ENCODE peak calls at places on chromosomes 4 and X, in seven cellular contexts. C is psoas muscle, B is A549, O is caudate nucleus, A is lung, G is IMR-90, F is uterus. J is an unnamed sample.

GRCh38 chr4:144174401-144175067 is 34.0 kb upstream of the GYPA start:
- DNase-seq in C (no peak), B (peak; percentile 1), O (no peak), A (no peak), G (peak; percentile 59), F (no peak), J (no peak)

GRCh38 chrX:151725338-151725614 is 9.3 kb upstream of the CNGA2 start:
- DNase-seq in C (no peak), B (no peak), O (no peak), A (no peak), G (no peak), F (no peak), J (peak; percentile 42)

GRCh38 chr4:2267841-2268240 is 5.9 kb upstream of the MXD4 start:
- DNase-seq in C (peak; percentile 44), B (no peak), O (no peak), A (no peak), G (no peak), F (no peak), J (no peak)

GRCh38 chr4:111454961-111455360 is 690.3 kb upstream of the FAM241A start:
- DNase-seq in C (no peak), B (no peak), O (no peak), A (no peak), G (no peak), F (no peak), J (no peak)

GRCh38 chrX:44245730-44246129 is 97.7 kb downstream of the EFHC2 start:
- DNase-seq in C (no peak), B (no peak), O (no peak), A (no peak), G (no peak), F (no peak), J (no peak)

GRCh38 chr4:95091272-95091671 is 333.5 kb downstream of the BMPR1B start:
- DNase-seq in C (no peak), B (no peak), O (no peak), A (no peak), G (peak; percentile 38), F (no peak), J (no peak)

GRCh38 chrX:107483976-107484726 is 34.7 kb downstream of the FRMPD3 start:
- DNase-seq in C (peak; percentile 65), B (no peak), O (no peak), A (no peak), G (no peak), F (peak; percentile 67), J (peak; percentile 15)

GRCh38 chr4:145935253-145936141 is 3.1 kb downstream of the ZNF827 start:
- DNase-seq in C (peak; percentile 60), B (no peak), O (peak; percentile 27), A (no peak), G (no peak), F (peak; percentile 33), J (peak; percentile 66)

GRCh38 chr4:93814141-93814540 is 14.4 kb upstream of the ATOH1 start:
- DNase-seq in C (no peak), B (no peak), O (no peak), A (no peak), G (no peak), F (no peak), J (no peak)

GRCh38 chrX:138745215-138745614 is 33.7 kb upstream of the FGF13 start:
- DNase-seq in C (no peak), B (peak; percentile 2), O (no peak), A (peak; percentile 31), G (peak; percentile 60), F (no peak), J (peak; percentile 38)

GRCh38 chrX:94041881-94042280 is 367.9 kb downstream of the FAM133A start:
- DNase-seq in C (no peak), B (no peak), O (no peak), A (no peak), G (no peak), F (no peak), J (no peak)

DNA sequence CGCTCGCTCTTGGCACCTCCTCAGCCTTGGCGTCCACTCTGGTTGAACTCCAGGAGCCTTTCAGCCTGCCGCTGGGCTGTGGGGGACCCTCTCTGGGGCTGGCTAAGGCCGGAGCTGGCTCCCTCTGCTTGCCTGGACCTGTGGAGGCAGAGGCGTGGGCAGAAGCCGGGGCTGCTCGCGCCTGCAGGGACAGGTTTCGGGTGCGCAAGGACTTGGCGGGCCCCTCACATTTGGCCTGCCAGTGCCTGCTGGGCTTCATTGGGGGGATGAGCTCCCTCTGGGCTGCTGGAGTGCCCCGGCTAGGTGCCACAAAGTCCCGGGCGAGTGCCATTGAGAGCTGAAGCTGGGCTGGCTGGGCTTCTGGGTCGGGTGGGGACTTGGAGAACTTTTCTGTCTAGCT is 371.7 kb downstream of the FAM133A start:
- DNase-seq in C (no peak), B (no peak), O (no peak), A (no peak), G (no peak), F (no peak), J (no peak)
- H3K27ac ChIP-seq in C (no peak overlapping the region), B (no peak overlapping the region), O (no peak overlapping the region), A (no peak overlapping the region), G (no peak overlapping the region), F (no peak overlapping the region), J (no peak overlapping the region)

DNA sequence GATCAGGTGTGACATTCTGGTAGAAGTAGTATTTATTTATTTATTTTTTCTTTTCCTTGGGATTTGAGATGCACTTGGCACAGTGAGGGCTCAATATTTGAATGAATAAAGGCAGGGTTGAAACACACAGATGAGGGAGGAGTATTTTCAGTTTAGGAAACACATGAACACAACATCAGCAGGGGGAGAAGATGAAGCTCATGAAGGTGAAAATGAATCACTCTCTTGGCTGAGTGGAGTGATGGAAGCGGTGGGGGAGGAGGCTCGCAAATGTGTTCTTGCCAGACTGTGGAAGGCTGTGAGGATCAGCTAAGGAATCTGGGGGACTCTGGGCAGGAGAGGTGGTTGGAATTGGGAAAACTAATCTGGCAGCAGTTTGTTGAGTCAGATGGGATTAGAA is 55.3 kb downstream of the ARHGAP10 start:
- DNase-seq in C (peak; percentile 61), B (no peak), O (no peak), A (no peak), G (peak; percentile 68), F (peak; percentile 70), J (no peak)
- H3K27ac ChIP-seq in C (peak overlapping the region; percentile 79), B (no peak overlapping the region), O (no peak overlapping the region), A (no peak overlapping the region), G (no peak overlapping the region), F (peak overlapping the region; percentile 47), J (no peak overlapping the region)

GRCh38 chr4:53713767-53714166 is 122.5 kb upstream of the LNX1 start:
- DNase-seq in C (no peak), B (no peak), O (no peak), A (no peak), G (no peak), F (no peak), J (no peak)

GRCh38 chr4:53713296-53713695 is 122.0 kb upstream of the LNX1 start:
- DNase-seq in C (no peak), B (no peak), O (no peak), A (no peak), G (no peak), F (no peak), J (no peak)

GRCh38 chr4:53711916-53712315 is 120.6 kb upstream of the LNX1 start:
- DNase-seq in C (no peak), B (no peak), O (no peak), A (no peak), G (no peak), F (no peak), J (no peak)

GRCh38 chr4:53714377-53715140 is 123.3 kb upstream of the LNX1 start:
- DNase-seq in C (no peak), B (no peak), O (no peak), A (no peak), G (peak; percentile 74), F (no peak), J (no peak)

DNA sequence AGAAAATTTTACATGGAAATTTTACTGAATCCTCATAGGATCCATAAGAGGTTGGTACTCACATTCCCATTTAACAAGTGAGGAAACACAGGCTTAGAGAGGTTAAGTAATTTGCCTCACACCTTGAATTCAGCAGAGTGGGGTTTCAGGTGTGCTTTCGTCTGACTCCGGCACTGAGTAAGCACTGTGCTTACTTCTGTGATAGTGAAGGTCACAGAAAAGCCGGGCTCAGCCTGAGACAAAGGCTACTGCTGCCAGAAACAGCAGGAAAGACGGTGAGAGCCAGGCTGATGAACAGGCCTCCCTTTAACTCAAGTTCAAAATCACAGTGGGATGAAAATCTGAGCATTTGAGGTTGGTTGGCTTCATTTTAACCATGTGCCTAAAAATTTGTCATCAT is 121.0 kb upstream of the LNX1 start:
- DNase-seq in C (no peak), B (no peak), O (no peak), A (no peak), G (no peak), F (no peak), J (no peak)
- H3K27ac ChIP-seq in C (no peak overlapping the region), B (no peak overlapping the region), O (no peak overlapping the region), A (no peak overlapping the region), G (no peak overlapping the region), F (no peak overlapping the region), J (no peak overlapping the region)

GRCh38 chr4:169975837-169976796 is 50.1 kb downstream of the MFAP3L start:
- DNase-seq in C (no peak), B (no peak), O (no peak), A (no peak), G (no peak), F (no peak), J (no peak)
- H3K27ac ChIP-seq in C (no peak overlapping the region), B (peak overlapping the region; percentile 24), O (no peak overlapping the region), A (no peak overlapping the region), G (no peak overlapping the region), F (no peak overlapping the region), J (no peak overlapping the region)

DNA sequence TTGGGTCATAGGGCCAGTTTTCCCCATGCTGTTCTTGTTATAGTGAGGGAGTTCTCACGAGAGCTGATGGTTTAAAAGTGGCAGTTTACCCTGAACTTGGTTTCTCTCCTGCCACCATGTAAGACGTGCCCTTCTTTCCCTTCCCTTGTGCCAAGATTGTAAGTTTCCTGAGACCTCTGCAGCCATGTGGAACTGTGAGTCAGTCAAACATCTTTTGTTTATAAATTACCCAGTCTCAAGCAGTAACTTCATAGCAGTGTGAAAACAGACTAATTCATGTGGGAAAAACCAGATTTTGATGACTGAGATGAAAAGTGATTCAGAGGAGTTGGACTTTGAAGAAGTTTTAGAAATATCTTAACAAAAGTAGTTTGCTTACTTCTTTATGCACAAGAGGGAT is 101.4 kb downstream of the ARHGAP10 start:
- DNase-seq in C (no peak), B (no peak), O (no peak), A (no peak), G (peak; percentile 82), F (no peak), J (no peak)
- H3K27ac ChIP-seq in C (peak overlapping the region; percentile 84), B (peak overlapping the region; percentile 80), O (no peak overlapping the region), A (no peak overlapping the region), G (peak overlapping the region; percentile 22), F (peak overlapping the region; percentile 86), J (peak overlapping the region; percentile 92)

GRCh38 chrX:150504399-150505186 is 63.8 kb upstream of the MTM1 start:
- DNase-seq in C (no peak), B (no peak), O (no peak), A (no peak), G (peak; percentile 37), F (no peak), J (no peak)
- H3K27ac ChIP-seq in C (no peak overlapping the region), B (no peak overlapping the region), O (peak overlapping the region; percentile 77), A (no peak overlapping the region), G (no peak overlapping the region), F (no peak overlapping the region), J (peak overlapping the region; percentile 77)

DNA sequence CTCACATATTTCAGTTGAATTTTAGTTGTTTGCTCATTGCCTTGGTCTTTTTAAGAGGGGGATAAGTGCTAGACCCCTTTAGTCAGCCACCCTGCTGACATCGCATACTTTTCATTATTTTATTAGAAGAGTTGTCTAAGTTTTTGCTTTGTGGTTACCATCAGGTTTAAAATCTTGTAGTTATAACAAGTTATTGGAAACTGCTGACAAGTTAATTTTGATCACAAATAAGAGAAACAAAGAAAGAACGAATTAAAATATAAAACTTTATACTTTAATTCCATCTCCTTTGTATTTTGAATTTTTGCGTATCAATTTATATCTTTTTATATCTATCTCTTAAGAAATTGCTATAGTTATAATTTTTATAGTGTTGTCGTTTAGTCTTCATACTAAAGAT is 679.7 kb downstream of the TECRL start:
- DNase-seq in C (no peak), B (no peak), O (no peak), A (no peak), G (no peak), F (no peak), J (no peak)
- H3K27ac ChIP-seq in C (no peak overlapping the region), B (no peak overlapping the region), O (no peak overlapping the region), A (no peak overlapping the region), G (no peak overlapping the region), F (no peak overlapping the region), J (no peak overlapping the region)

J was measured in testis.